ENCODE peak calls at places on chromosomes 3 and 15, in eight cellular contexts. L is MM.1S; P is CD8-positive, alpha-beta memory T cell; K is AG04450; F is brain microvascular endothelial cell; G is PC-9; E is cardiac muscle cell; Y is endothelial cell of umbilical vein. J is an unnamed sample.
A peak's percentile ranks its signal among the peaks of the same experiment; 100 is the strongest.

GRCh38 chr15:77907824-77908751 is 169.4 kb downstream of the TBC1D2B start:
- DNase-seq in L (peak; percentile 53), P (no peak), K (no peak), F (peak; percentile 64), G (no peak), E (peak; percentile 76), Y (no peak), J (no peak)

GRCh38 chr3:13348671-13349396 is 71.3 kb downstream of the NUP210 start:
- DNase-seq in L (no peak), P (no peak), K (no peak), F (no peak), G (no peak), E (no peak), Y (no peak), J (no peak)

GRCh38 chr3:60017631-60018030 is 967.8 kb upstream of the CFAP20DC start:
- DNase-seq in L (peak; percentile 72), P (peak; percentile 61), K (no peak), F (no peak), G (no peak), E (no peak), Y (no peak), J (no peak)

GRCh38 chr3:128205616-128206015 is 52.3 kb downstream of the EEFSEC start:
- DNase-seq in L (no peak), P (no peak), K (no peak), F (no peak), G (no peak), E (no peak), Y (no peak), J (no peak)

GRCh38 chr3:112855883-112856282 is 9.2 kb upstream of the CD200R1L start:
- DNase-seq in L (no peak), P (no peak), K (no peak), F (no peak), G (no peak), E (no peak), Y (no peak), J (no peak)

GRCh38 chr3:18090377-18090776 is 334.8 kb downstream of the SATB1 start:
- DNase-seq in L (no peak), P (no peak), K (no peak), F (no peak), G (no peak), E (no peak), Y (no peak), J (no peak)

GRCh38 chr3:196179380-196180308 is 31.6 kb downstream of the ZDHHC19 start:
- DNase-seq in L (no peak), P (peak; percentile 95), K (peak; percentile 36), F (no peak), G (peak; percentile 29), E (no peak), Y (peak; percentile 25), J (no peak)

GRCh38 chr3:142117052-142117451 is 32.3 kb downstream of the TFDP2 start:
- DNase-seq in L (peak; percentile 55), P (no peak), K (no peak), F (no peak), G (peak; percentile 91), E (no peak), Y (no peak), J (no peak)

GRCh38 chr15:67762610-67763368 is 62.5 kb upstream of the SKOR1 start:
- DNase-seq in L (no peak), P (no peak), K (no peak), F (no peak), G (no peak), E (no peak), Y (no peak), J (no peak)

GRCh38 chr15:40301467-40302179 is 6.1 kb downstream of the PLCB2 start:
- DNase-seq in L (no peak), P (no peak), K (no peak), F (no peak), G (no peak), E (peak; percentile 88), Y (no peak), J (no peak)

GRCh38 chr15:40302288-40302886 is 5.3 kb downstream of the PLCB2 start:
- DNase-seq in L (no peak), P (no peak), K (no peak), F (no peak), G (no peak), E (no peak), Y (no peak), J (no peak)

GRCh38 chr15:40300771-40301170 is 7.0 kb downstream of the PLCB2 start:
- DNase-seq in L (no peak), P (no peak), K (no peak), F (no peak), G (no peak), E (no peak), Y (no peak), J (no peak)

GRCh38 chr15:40303576-40303975 is 4.2 kb downstream of the PLCB2 start:
- DNase-seq in L (no peak), P (no peak), K (no peak), F (no peak), G (no peak), E (no peak), Y (no peak), J (no peak)

GRCh38 chr15:40302981-40303380 is 4.8 kb downstream of the PLCB2 start:
- DNase-seq in L (no peak), P (no peak), K (no peak), F (no peak), G (no peak), E (no peak), Y (no peak), J (no peak)
- H3K4me3 ChIP-seq in L (no peak overlapping the region), P (no peak overlapping the region), K (no peak overlapping the region), F (no peak overlapping the region), G (no peak overlapping the region), E (no peak overlapping the region), Y (no peak overlapping the region), J (no peak overlapping the region)

DNA sequence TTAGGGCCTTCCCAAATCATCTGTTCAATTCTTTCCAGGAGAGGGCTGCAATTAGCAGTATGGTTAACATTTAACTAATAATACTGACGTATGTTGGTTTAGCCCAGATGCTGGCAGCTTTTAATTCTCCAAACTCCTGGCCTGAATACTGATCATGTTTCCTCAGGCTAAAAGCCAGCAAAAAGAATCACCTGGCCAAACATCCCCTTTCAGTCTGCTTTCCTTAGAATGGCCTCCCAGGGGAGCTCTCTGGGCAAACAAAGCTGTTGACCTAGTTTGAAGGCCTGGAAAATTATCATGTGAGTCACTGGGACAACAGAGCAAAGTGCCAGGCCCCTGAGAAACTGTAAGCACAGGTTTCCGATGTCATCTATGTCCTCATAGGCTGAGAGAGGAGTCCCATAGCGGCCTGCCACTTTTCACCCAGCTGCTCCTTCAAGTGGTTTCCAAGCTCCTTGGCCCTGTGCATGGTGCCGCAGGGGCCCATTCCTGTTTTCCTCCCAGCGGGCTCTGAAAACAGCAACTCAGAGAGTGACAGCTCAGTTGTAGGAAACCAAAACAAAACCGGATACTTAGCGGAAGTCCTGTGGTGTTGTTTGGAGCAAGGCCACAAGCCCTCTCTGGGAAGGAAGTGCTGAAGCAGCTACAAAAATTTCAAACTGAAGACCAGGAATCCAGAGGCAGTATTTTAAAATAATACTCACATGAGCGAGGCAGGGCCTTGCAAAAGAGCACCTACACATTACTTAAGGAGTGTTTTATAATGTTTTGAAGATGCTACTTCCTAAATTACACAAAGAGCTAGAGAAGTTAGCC is 36.5 kb upstream of the RAB11A start:
- DNase-seq in L (peak; percentile 73), P (peak; percentile 67), K (peak; percentile 41), F (peak; percentile 94), G (peak; percentile 98), E (peak; percentile 71), Y (peak; percentile 99), J (no peak)
- H3K4me3 ChIP-seq in L (peak overlapping the region; percentile 19), P (peak overlapping the region; percentile 35), K (peak overlapping the region; percentile 27), F (peak overlapping the region; percentile 34), G (peak overlapping the region; percentile 7), E (no peak overlapping the region), Y (peak overlapping the region; percentile 20), J (peak overlapping the region; percentile 47)

GRCh38 chr15:49418811-49419210 is 4.2 kb upstream of the FGF7 start:
- DNase-seq in L (no peak), P (no peak), K (no peak), F (no peak), G (no peak), E (no peak), Y (no peak), J (no peak)

GRCh38 chr15:49424954-49425353 is 1.9 kb downstream of the FGF7 start:
- DNase-seq in L (no peak), P (no peak), K (no peak), F (no peak), G (no peak), E (no peak), Y (no peak), J (no peak)

GRCh38 chr15:49423906-49424520 is 971 bp downstream of the FGF7 start:
- DNase-seq in L (no peak), P (no peak), K (no peak), F (no peak), G (no peak), E (peak; percentile 17), Y (no peak), J (no peak)

GRCh38 chr15:49423021-49423420 is at the start of gene FGF7:
- DNase-seq in L (no peak), P (no peak), K (peak; percentile 66), F (no peak), G (no peak), E (peak; percentile 14), Y (no peak), J (no peak)

DNA sequence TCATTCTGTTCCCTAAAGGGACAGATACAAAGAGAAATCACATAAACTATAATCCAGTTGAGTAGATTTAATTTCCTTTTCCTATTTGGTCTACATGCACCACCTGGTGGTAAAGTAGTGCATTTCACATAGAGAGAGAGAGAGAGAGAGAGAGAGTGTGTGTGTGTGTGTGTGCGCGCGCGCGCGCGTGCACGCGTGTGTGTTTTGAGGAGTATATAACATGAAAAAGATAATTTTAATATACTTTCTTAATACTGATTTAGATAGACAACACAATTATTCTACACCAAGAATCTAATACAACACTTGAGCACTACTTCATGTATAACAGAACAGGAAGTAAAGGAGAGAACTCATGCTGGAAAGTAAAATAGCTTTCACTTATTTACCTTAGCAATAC is 1.1 kb upstream of the FGF7 start:
- DNase-seq in L (peak; percentile 57), P (peak; percentile 52), K (peak; percentile 34), F (peak; percentile 38), G (no peak), E (peak; percentile 49), Y (peak; percentile 65), J (no peak)
- H3K4me3 ChIP-seq in L (no peak overlapping the region), P (no peak overlapping the region), K (no peak overlapping the region), F (no peak overlapping the region), G (no peak overlapping the region), E (no peak overlapping the region), Y (peak overlapping the region; percentile 9), J (no peak overlapping the region)

GRCh38 chr3:64654013-64654412 is 33.8 kb downstream of the ADAMTS9 start:
- DNase-seq in L (no peak), P (no peak), K (no peak), F (no peak), G (no peak), E (no peak), Y (no peak), J (no peak)

GRCh38 chr3:64656544-64656943 is 31.3 kb downstream of the ADAMTS9 start:
- DNase-seq in L (no peak), P (no peak), K (no peak), F (no peak), G (no peak), E (no peak), Y (no peak), J (no peak)

GRCh38 chr3:64655160-64655559 is 32.6 kb downstream of the ADAMTS9 start:
- DNase-seq in L (no peak), P (no peak), K (no peak), F (no peak), G (no peak), E (no peak), Y (no peak), J (no peak)

GRCh38 chr3:64653101-64653500 is 34.7 kb downstream of the ADAMTS9 start:
- DNase-seq in L (no peak), P (no peak), K (no peak), F (no peak), G (no peak), E (no peak), Y (no peak), J (no peak)

GRCh38 chr3:64658001-64658400 is 29.8 kb downstream of the ADAMTS9 start:
- DNase-seq in L (no peak), P (no peak), K (no peak), F (no peak), G (no peak), E (no peak), Y (no peak), J (no peak)
- H3K4me3 ChIP-seq in L (no peak overlapping the region), P (no peak overlapping the region), K (no peak overlapping the region), F (no peak overlapping the region), G (no peak overlapping the region), E (no peak overlapping the region), Y (no peak overlapping the region), J (no peak overlapping the region)

J was measured in esophagus squamous epithelium.